ENCODE peak calls at places on chromosomes 2 and 18, in nine cellular contexts. D is ovary, W is HuH-7.5, L is neuronal stem cell, R is ELR, G is SJSA1, Q is kidney tubule cell, C is HepG2, Z is left kidney. H is an unnamed sample.

GRCh38 chr2:219001100-219001576 is 7.9 kb upstream of the CRYBA2 start:
- DNase-seq in G (no peak), Z (no peak), Q (no peak), R (no peak), D (no peak), W (no peak), C (no peak), L (no peak), H (no peak)

GRCh38 chr18:10270160-10270571 is 184.3 kb upstream of the APCDD1 start:
- DNase-seq in C (peak), Q (no peak), G (no peak), D (peak), Z (no peak), R (no peak), W (no peak), L (no peak), H (no peak)

GRCh38 chr2:183812091-183812490 is 687.8 kb downstream of the NUP35 start:
- DNase-seq in G (no peak), C (no peak), W (no peak), R (peak), Z (no peak), L (no peak), D (no peak), Q (no peak), H (no peak)

GRCh38 chr2:152223997-152224396 is 48.4 kb upstream of the STAM2 start:
- DNase-seq in R (no peak), Z (peak), L (no peak), Q (no peak), C (no peak), G (no peak), W (no peak), D (no peak), H (peak)

GRCh38 chr2:119234021-119235019 is 10.7 kb downstream of the STEAP3 start:
- DNase-seq in R (peak), W (no peak), L (peak), C (peak), G (no peak), Q (no peak), D (no peak), Z (peak), H (peak)

GRCh38 chr2:120854014-120854620 is 118.4 kb downstream of the GLI2 start:
- DNase-seq in W (no peak), Z (no peak), C (no peak), R (no peak), Q (no peak), L (no peak), D (peak), G (no peak), H (no peak)

GRCh38 chr2:112588611-112589045 is 4.2 kb downstream of the CHCHD5 start:
- DNase-seq in G (no peak), W (no peak), R (no peak), D (no peak), Q (no peak), Z (no peak), L (no peak), C (no peak), H (peak)

GRCh38 chr2:192218970-192219369 is 24.2 kb upstream of the TMEFF2 start:
- DNase-seq in Z (no peak), D (no peak), L (no peak), R (no peak), Q (no peak), C (no peak), G (no peak), W (no peak), H (no peak)

GRCh38 chr2:208713066-208713465 is 306.5 kb downstream of the PTH2R start:
- DNase-seq in W (no peak), D (no peak), L (no peak), C (no peak), Q (no peak), Z (no peak), G (no peak), R (no peak), H (no peak)

GRCh38 chr2:86636842-86637241 is 13.2 kb upstream of the RNF103 start:
- DNase-seq in L (no peak), G (no peak), Z (no peak), C (no peak), W (no peak), D (no peak), Q (no peak), R (no peak), H (no peak)

GRCh38 chr2:43047187-43047780 is 179.1 kb downstream of the ZFP36L2 start:
- DNase-seq in W (no peak), L (no peak), C (no peak), D (peak), R (no peak), Z (no peak), G (no peak), Q (no peak), H (no peak)

GRCh38 chr2:7795358-7796199 is 878.4 kb downstream of the RNF144A start:
- DNase-seq in Q (no peak), L (no peak), C (no peak), G (peak), R (no peak), D (no peak), W (no peak), Z (peak), H (no peak)

GRCh38 chr2:96873651-96874096 is 3.8 kb upstream of the SEMA4C start:
- DNase-seq in R (no peak), Q (no peak), D (peak), W (no peak), Z (no peak), G (no peak), C (no peak), L (no peak), H (no peak)

GRCh38 chr18:3596324-3597158 is 146.6 kb downstream of the TGIF1 start:
- DNase-seq in Q (peak), D (no peak), Z (peak), W (no peak), C (peak), R (peak), G (peak), L (no peak), H (no peak)

GRCh38 chr2:196131384-196131861 is 40.0 kb downstream of the STK17B start:
- DNase-seq in C (peak), W (no peak), Z (no peak), Q (peak), G (peak), L (no peak), D (no peak), R (peak), H (peak)

GRCh38 chr18:48073231-48073930 is 142.9 kb upstream of the SMAD2 start:
- DNase-seq in Z (no peak), Q (no peak), D (peak), C (no peak), G (no peak), R (no peak), W (no peak), L (no peak), H (no peak)

GRCh38 chr2:220966636-220967035 is 605.5 kb downstream of the EPHA4 start:
- DNase-seq in R (peak), G (peak), L (no peak), C (no peak), D (no peak), Z (no peak), W (no peak), Q (peak), H (peak)

GRCh38 chr18:23825496-23825895 is 136.2 kb downstream of the LAMA3 start:
- DNase-seq in Z (no peak), L (no peak), D (no peak), R (peak), C (no peak), W (no peak), Q (peak), G (no peak), H (peak)

GRCh38 chr18:69365658-69366057 is 35.0 kb upstream of the DOK6 start:
- DNase-seq in R (no peak), Q (no peak), G (no peak), D (no peak), L (no peak), W (no peak), C (no peak), Z (no peak), H (no peak)

GRCh38 chr18:35661483-35662146 is 80.1 kb downstream of the GALNT1 start:
- DNase-seq in Q (no peak), Z (peak), W (no peak), R (peak), L (no peak), C (peak), D (no peak), G (no peak), H (no peak)

GRCh38 chr2:43224131-43224570 is 2.3 kb downstream of the ZFP36L2 start:
- DNase-seq in W (peak), C (peak), G (peak), Z (peak), L (peak), Q (peak), R (peak), D (peak), H (peak)

GRCh38 chr2:71001592-71002570 is 7.2 kb upstream of the TEX261 start:
- DNase-seq in D (peak), L (peak), C (no peak), G (no peak), R (no peak), W (no peak), Q (no peak), Z (peak), H (no peak)

GRCh38 chr18:59268722-59269562 is 4.3 kb downstream of the RAX start:
- DNase-seq in L (no peak), G (no peak), W (peak), R (no peak), C (peak), Z (peak), Q (peak), D (no peak), H (peak)

GRCh38 chr2:59458862-59459261 is 1094.6 kb downstream of the BCL11A start:
- DNase-seq in Z (peak), D (no peak), W (no peak), L (no peak), R (no peak), G (no peak), Q (no peak), C (no peak), H (no peak)

GRCh38 chr2:11980809-11981208 is 234.4 kb downstream of the LPIN1 start:
- DNase-seq in R (no peak), C (no peak), Q (no peak), D (no peak), W (no peak), G (no peak), Z (peak), L (no peak), H (no peak)

GRCh38 chr2:26168785-26169184 is 4.1 kb upstream of the GAREM2 start:
- DNase-seq in Q (no peak), W (no peak), D (no peak), L (no peak), C (no peak), R (no peak), Z (no peak), G (no peak), H (no peak)

GRCh38 chr18:75210274-75211001 is at the start of gene TSHZ1:
- DNase-seq in R (peak), G (peak), C (peak), Q (peak), W (peak), L (peak), Z (peak), D (no peak), H (peak)

GRCh38 chr2:161592713-161593112 is 31.5 kb upstream of the SLC4A10 start:
- DNase-seq in W (no peak), G (no peak), L (no peak), D (no peak), R (no peak), C (no peak), Q (no peak), Z (no peak), H (no peak)

GRCh38 chr2:42089340-42089925 is 41.6 kb downstream of the PKDCC start:
- DNase-seq in G (no peak), L (peak), W (peak), Q (peak), Z (peak), R (peak), D (peak), C (peak), H (peak)

GRCh38 chr2:105409717-105410116 is 10.9 kb upstream of the FHL2 start:
- DNase-seq in Q (peak), G (no peak), L (no peak), D (peak), Z (peak), W (no peak), C (no peak), R (no peak), H (no peak)

GRCh38 chr2:94947097-94948016 is 76.1 kb downstream of the TEKT4 start:
- DNase-seq in C (no peak), W (no peak), G (no peak), Z (no peak), R (no peak), D (no peak), L (no peak), Q (no peak), H (no peak)

GRCh38 chr2:189899101-189899500 is 114.9 kb downstream of the PMS1 start:
- DNase-seq in C (no peak), L (no peak), Q (peak), R (peak), G (no peak), D (no peak), Z (no peak), W (no peak), H (no peak)

GRCh38 chr18:79720359-79720733 is 40.7 kb downstream of the CTDP1 start:
- DNase-seq in W (no peak), D (no peak), L (no peak), R (peak), G (no peak), Z (no peak), C (no peak), Q (peak), H (no peak)

GRCh38 chr2:28512607-28512965 is 16.7 kb downstream of the PLB1 start:
- DNase-seq in W (no peak), R (no peak), D (no peak), C (no peak), Q (peak), G (no peak), Z (no peak), L (no peak), H (no peak)

GRCh38 chr2:181753686-181754085 is 73.4 kb upstream of the NEUROD1 start:
- DNase-seq in Q (no peak), Z (no peak), C (no peak), G (no peak), D (no peak), W (no peak), L (no peak), R (no peak), H (peak)

GRCh38 chr2:96868555-96869280 is 1.2 kb downstream of the SEMA4C start:
- DNase-seq in R (peak), Z (peak), Q (peak), G (peak), L (peak), D (peak), C (peak), W (peak), H (peak)

GRCh38 chr2:121197369-121198091 is 87.5 kb downstream of the TFCP2L1 start:
- DNase-seq in L (no peak), G (peak), D (no peak), Q (peak), C (no peak), Z (no peak), W (no peak), R (peak), H (no peak)

GRCh38 chr2:133326651-133327397 is 241.4 kb downstream of the NCKAP5 start:
- DNase-seq in G (peak), C (no peak), D (no peak), Q (peak), R (peak), Z (no peak), L (no peak), W (no peak), H (peak)

GRCh38 chr2:85266424-85267041 is 61.3 kb downstream of the TGOLN2 start:
- DNase-seq in R (peak), L (peak), W (peak), Z (peak), D (peak), G (peak), C (peak), Q (peak), H (peak)

GRCh38 chr2:18703555-18703954 is 114.2 kb upstream of the NT5C1B start:
- DNase-seq in W (no peak), D (no peak), R (no peak), Q (peak), G (no peak), Z (no peak), L (no peak), C (no peak), H (peak)

H was measured in cardiac muscle cell.